ENCODE peak calls at places on chromosomes 7 and 10, in seven cellular contexts. M is testis; X is effector memory CD4-positive, alpha-beta T cell; Q is CD4-positive, CD25-positive, alpha-beta regulatory T cell; F is Panc1; J is transverse colon; C is breast epithelium. A is an unnamed sample. For H3K9me3, the result is how much of the 10 kb centered on the place peaks cover.

GRCh38 chr10:83214178-83214577 is 925.1 kb upstream of the GHITM start:
- DNase-seq in M (no peak), X (no peak), Q (no peak), F (no peak), J (no peak), C (no peak), A (no peak)

GRCh38 chr7:56091591-56091990 is 1.2 kb downstream of the PHKG1 start:
- DNase-seq in M (no peak), X (no peak), Q (no peak), F (no peak), J (peak), C (peak), A (no peak)

GRCh38 chr10:87578160-87578559 is 73.5 kb downstream of the MINPP1 start:
- DNase-seq in M (no peak), X (no peak), Q (no peak), F (no peak), J (no peak), C (no peak), A (no peak)

GRCh38 chr7:99459087-99459486 is 6.9 kb downstream of the ATP5MF start:
- DNase-seq in M (no peak), X (no peak), Q (peak), F (no peak), J (no peak), C (no peak), A (peak)

GRCh38 chr10:80938920-80939319 is 401.2 kb downstream of the SH2D4B start:
- DNase-seq in M (no peak), X (no peak), Q (no peak), F (no peak), J (no peak), C (no peak), A (no peak)

GRCh38 chr10:69259547-69260243 is 18.6 kb upstream of the HK1 start:
- DNase-seq in M (no peak), X (no peak), Q (no peak), F (no peak), J (no peak), C (no peak), A (no peak)

GRCh38 chr7:101636822-101637623 is 7.9 kb upstream of the MYL10 start:
- DNase-seq in M (no peak), X (no peak), Q (no peak), F (no peak), J (no peak), C (no peak), A (no peak)

GRCh38 chr10:46547331-46547880 is 9.1 kb downstream of the GPRIN2 start:
- DNase-seq in M (peak), X (no peak), Q (no peak), F (no peak), J (peak), C (peak), A (no peak)

GRCh38 chr10:99667108-99667751 is 7.9 kb downstream of the ENTPD7 start:
- DNase-seq in M (no peak), X (no peak), Q (no peak), F (no peak), J (no peak), C (no peak), A (no peak)

GRCh38 chr7:131225619-131226101 is 102.0 kb upstream of the MKLN1 start:
- DNase-seq in M (peak), X (no peak), Q (no peak), F (no peak), J (peak), C (no peak), A (no peak)

GRCh38 chr10:120480848-120481247 is 23.8 kb downstream of the PLPP4 start:
- DNase-seq in M (no peak), X (no peak), Q (no peak), F (no peak), J (no peak), C (no peak), A (no peak)

GRCh38 chr10:28838908-28839307 is 161.6 kb downstream of the BAMBI start:
- DNase-seq in M (no peak), X (no peak), Q (no peak), F (no peak), J (peak), C (no peak), A (no peak)

GRCh38 chr10:84173543-84173942 is at the start of gene GPR15LG:
- DNase-seq in M (no peak), X (no peak), Q (no peak), F (no peak), J (peak), C (no peak), A (no peak)

GRCh38 chr7:98165827-98166667 is 45.2 kb upstream of the BHLHA15 start:
- DNase-seq in M (peak), X (no peak), Q (peak), F (no peak), J (peak), C (no peak), A (peak)

GRCh38 chr7:31071316-31071715 is 19.2 kb downstream of the ADCYAP1R1 start:
- DNase-seq in M (peak), X (no peak), Q (no peak), F (no peak), J (no peak), C (no peak), A (no peak)

GRCh38 chr10:116151076-116151475 is 121.9 kb downstream of the GFRA1 start:
- DNase-seq in M (no peak), X (no peak), Q (no peak), F (no peak), J (no peak), C (no peak), A (no peak)

GRCh38 chr10:132389631-132390454 is 7.2 kb upstream of the PWWP2B start:
- DNase-seq in M (no peak), X (no peak), Q (no peak), F (no peak), J (peak), C (peak), A (no peak)

GRCh38 chr10:113520606-113521481 is 32.0 kb upstream of the HABP2 start:
- DNase-seq in M (peak), X (no peak), Q (no peak), F (peak), J (peak), C (peak), A (no peak)

GRCh38 chr7:105829681-105830322 is 46.6 kb downstream of the ATXN7L1 start:
- DNase-seq in M (no peak), X (no peak), Q (no peak), F (no peak), J (no peak), C (no peak), A (no peak)

GRCh38 chr7:77655836-77656455 is 40.3 kb upstream of the RSBN1L start:
- DNase-seq in M (no peak), X (no peak), Q (no peak), F (no peak), J (peak), C (no peak), A (no peak)

GRCh38 chr10:121054876-121055275 is 203.7 kb downstream of the WDR11 start:
- DNase-seq in M (no peak), X (no peak), Q (no peak), F (no peak), J (no peak), C (no peak), A (no peak)

DNA sequence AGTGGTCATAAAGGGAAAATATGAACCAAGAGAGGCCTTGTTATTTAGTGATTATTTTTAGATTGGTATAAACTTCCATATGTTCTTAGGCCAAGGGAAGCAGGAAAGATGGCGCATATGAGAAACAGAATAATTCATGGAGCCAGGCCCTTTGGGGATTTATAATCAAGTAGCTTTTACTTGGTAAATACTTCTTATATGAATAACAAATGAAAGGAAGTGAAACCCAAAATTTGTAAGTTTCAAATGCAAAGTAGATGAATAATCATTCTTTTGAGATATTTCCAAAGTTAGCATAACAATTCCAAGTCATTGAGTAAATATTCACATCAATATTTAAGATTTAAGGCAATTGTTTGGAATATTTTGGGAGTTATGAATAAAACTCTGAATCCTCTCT is 13.9 kb upstream of the OPTN start:
- DNase-seq in M (no peak), X (no peak), Q (no peak), F (no peak), J (no peak), C (no peak), A (no peak)
- H3K9me3 ChIP-seq in M (under half), X (under half), Q (under half), F (under half), J (under half), C (under half), A (under half)

DNA sequence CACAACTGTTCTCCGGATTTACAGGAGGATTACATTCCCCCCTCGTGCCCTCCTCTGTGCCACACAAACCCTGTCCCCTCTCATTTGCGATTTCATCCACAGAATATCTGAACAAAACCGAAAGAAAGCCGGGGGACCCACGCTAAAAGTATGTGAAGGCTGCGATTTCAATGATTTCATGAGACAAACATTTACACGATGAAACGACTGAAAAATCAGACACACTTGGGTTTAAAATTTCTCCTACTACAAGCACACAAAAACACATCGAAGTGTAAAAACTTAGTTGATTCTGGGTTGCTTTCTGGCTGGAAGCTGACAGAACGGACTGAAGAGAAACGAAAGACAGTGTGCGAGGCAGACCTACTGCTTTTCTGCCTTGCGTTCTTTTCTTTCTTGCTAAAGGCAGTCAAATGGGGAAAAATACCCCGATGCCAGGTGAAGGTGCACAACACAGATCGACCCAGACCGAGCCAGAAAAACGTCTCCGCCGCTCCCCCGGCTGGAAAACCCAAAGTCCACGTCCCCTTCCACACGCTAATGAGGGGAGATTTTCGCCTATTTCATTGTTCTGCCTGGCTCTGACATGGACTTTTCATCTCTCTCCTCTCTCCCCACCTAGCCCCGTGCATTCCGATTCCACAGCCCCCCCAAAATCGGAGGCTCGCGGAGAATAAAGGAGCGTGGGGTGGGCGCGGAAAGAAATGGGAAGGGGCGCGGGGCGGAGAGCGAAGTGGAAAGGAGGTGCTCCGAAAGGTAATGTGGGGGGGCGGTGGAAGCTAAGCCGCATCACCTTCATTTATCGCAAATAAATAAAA is 1.1 kb downstream of the HIPK2 start:
- DNase-seq in M (peak), X (peak), Q (peak), F (no peak), J (peak), C (no peak), A (peak)
- H3K9me3 ChIP-seq in M (under half), X (under half), Q (under half), F (under half), J (under half), C (under half), A (under half)

GRCh38 chr7:155189600-155189989 is 108.1 kb upstream of the INSIG1 start:
- DNase-seq in M (no peak), X (no peak), Q (no peak), F (no peak), J (no peak), C (no peak), A (no peak)

GRCh38 chr7:155187061-155187785 is 110.5 kb upstream of the INSIG1 start:
- DNase-seq in M (no peak), X (no peak), Q (no peak), F (no peak), J (no peak), C (no peak), A (no peak)

GRCh38 chr7:155190608-155191536 is 106.8 kb upstream of the INSIG1 start:
- DNase-seq in M (peak), X (peak), Q (peak), F (no peak), J (peak), C (no peak), A (peak)

GRCh38 chr7:155188357-155188756 is 109.3 kb upstream of the INSIG1 start:
- DNase-seq in M (no peak), X (no peak), Q (no peak), F (no peak), J (no peak), C (no peak), A (no peak)

DNA sequence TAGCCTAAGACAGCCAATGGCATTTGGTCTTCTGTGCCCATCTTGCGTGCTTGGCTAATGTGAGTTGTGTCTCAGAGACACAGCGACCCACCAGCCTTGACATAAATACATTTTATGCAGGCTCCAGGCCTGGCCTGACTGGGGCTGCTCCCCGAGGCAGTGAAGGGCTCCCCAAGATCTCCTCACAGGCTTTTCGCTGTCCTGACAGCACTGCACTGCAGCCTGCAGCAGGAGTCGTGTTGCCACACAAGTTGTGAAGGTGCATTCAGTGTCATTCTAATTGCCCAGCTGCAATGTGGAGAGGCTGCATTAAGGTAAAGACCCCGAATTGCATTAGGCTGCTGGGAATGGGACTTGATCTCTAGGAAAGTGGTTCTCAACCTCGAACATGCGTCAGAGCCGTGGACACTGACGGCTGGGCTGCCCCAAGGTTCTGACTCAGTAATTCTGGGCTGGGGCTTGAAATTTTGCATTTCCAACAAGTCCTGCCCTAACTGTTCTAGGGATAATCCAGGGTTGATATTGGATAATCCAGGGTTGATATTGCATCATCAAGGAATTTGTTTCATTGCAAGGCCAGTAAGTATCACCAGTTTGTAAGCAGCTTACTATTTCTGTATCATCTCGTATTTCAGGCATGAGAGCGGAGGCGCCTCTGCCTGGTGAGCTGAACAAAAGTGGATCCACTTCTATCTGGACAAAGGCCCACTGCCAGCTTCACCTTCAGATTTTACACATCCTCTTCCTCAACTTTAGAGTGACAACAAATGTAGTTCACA is 108.7 kb upstream of the INSIG1 start:
- DNase-seq in M (no peak), X (no peak), Q (no peak), F (no peak), J (no peak), C (no peak), A (no peak)
- H3K9me3 ChIP-seq in M (under half), X (under half), Q (under half), F (under half), J (under half), C (under half), A (under half)

GRCh38 chr10:10078476-10078875 is 939.2 kb upstream of the CELF2 start:
- DNase-seq in M (no peak), X (no peak), Q (no peak), F (no peak), J (no peak), C (no peak), A (no peak)
- H3K9me3 ChIP-seq in M (under half), X (under half), Q (under half), F (under half), J (under half), C (under half), A (under half)

DNA sequence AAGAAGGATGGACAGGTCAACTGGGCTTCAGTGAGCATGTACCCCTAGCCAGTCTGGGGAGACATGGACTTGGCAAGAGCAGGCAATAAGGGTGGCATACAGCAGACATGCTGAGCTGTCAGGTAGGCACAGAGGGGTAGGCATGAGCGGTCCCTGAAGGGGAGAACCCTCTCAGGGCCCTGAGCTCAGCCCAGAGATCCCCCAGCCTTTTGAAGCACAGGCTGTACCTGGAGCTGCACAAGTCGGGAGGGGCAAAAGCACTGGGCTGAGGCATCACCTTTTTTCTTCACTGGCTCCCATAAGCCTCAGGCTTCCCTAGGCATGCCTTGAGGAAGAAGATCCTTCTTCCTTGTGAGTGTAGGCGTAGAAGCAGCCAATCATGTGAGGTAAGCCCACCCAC is 42.3 kb downstream of the ZNF727 start:
- DNase-seq in M (no peak), X (no peak), Q (no peak), F (no peak), J (no peak), C (no peak), A (no peak)
- H3K9me3 ChIP-seq in M (under half), X (under half), Q (half or more), F (under half), J (under half), C (half or more), A (under half)

GRCh38 chr7:136479922-136480321 is 388.5 kb upstream of the CHRM2 start:
- DNase-seq in M (no peak), X (no peak), Q (no peak), F (no peak), J (no peak), C (no peak), A (no peak)
- H3K9me3 ChIP-seq in M (under half), X (under half), Q (under half), F (under half), J (under half), C (under half), A (under half)

GRCh38 chr10:1323951-1324350 is 267.8 kb downstream of the WDR37 start:
- DNase-seq in M (no peak), X (no peak), Q (no peak), F (no peak), J (no peak), C (no peak), A (no peak)
- H3K9me3 ChIP-seq in M (under half), X (under half), Q (under half), F (under half), J (under half), C (under half), A (under half)

DNA sequence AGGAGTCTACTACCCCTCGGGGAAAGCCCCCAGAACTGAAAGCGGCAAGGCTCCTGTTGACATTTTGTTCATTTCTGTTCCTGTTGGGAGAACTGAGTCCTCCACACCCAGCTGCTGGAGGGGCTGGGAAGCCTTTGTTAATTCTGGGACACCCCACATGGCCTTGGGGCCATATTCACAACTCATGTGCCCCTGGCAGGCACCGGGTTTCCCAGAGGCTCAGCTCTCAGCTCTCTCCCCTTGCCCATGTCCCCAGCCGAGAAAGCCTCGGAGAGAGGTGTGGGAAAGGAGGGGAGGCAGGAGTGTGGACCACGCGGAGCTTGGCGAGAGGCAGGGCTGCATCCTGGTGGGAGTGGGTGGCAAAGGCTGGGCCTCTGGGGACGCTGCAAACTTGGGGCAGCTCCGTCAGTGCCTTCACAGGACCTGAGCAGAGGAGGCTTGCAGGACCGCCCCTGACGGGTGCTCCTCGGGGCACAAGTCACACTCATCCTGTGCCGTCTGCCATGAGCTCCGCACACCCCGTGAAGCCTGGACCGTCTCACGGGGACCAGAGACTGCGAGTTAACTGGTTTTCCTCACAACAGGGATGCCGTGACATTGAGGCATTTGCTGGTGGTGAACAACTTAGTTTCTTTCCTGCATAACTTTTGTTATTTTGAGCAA is 140.9 kb downstream of the DNAJB6 start:
- DNase-seq in M (no peak), X (no peak), Q (no peak), F (no peak), J (no peak), C (no peak), A (no peak)
- H3K9me3 ChIP-seq in M (under half), X (under half), Q (under half), F (under half), J (under half), C (under half), A (under half)

GRCh38 chr10:130392031-130392430 is 255.8 kb downstream of the GLRX3 start:
- DNase-seq in M (no peak), X (no peak), Q (no peak), F (no peak), J (no peak), C (peak), A (no peak)

GRCh38 chr10:130393342-130393741 is 257.2 kb downstream of the GLRX3 start:
- DNase-seq in M (no peak), X (no peak), Q (no peak), F (no peak), J (no peak), C (peak), A (no peak)

GRCh38 chr10:130396044-130396443 is 259.9 kb downstream of the GLRX3 start:
- DNase-seq in M (no peak), X (no peak), Q (no peak), F (no peak), J (no peak), C (no peak), A (no peak)

GRCh38 chr10:130395248-130395936 is 259.2 kb downstream of the GLRX3 start:
- DNase-seq in M (no peak), X (no peak), Q (no peak), F (no peak), J (no peak), C (peak), A (no peak)

GRCh38 chr10:130394832-130395231 is 258.6 kb downstream of the GLRX3 start:
- DNase-seq in M (no peak), X (no peak), Q (no peak), F (no peak), J (no peak), C (no peak), A (no peak)
- H3K9me3 ChIP-seq in M (under half), X (under half), Q (under half), F (under half), J (under half), C (under half), A (under half)

A was measured in CD8-positive, alpha-beta T cell.